ENCODE peak calls at places on chromosomes 16 and 17, in seven cellular contexts. B, A, K, W, M, T and V are unnamed samples.

GRCh38 chr16:57738844-57739243 is 3.3 kb downstream of the KATNB1 start:
- DNase-seq in B (no peak), A (no peak), K (no peak), W (no peak), M (no peak), T (no peak), V (no peak)

GRCh38 chr17:60579090-60579489 is 20.9 kb upstream of the PPM1D start:
- DNase-seq in B (no peak), A (no peak), K (peak), W (no peak), M (no peak), T (no peak), V (no peak)

GRCh38 chr16:11896776-11897175 is 19.0 kb downstream of the GSPT1 start:
- DNase-seq in B (no peak), A (no peak), K (peak), W (no peak), M (no peak), T (peak), V (no peak)

GRCh38 chr16:14344292-14344691 is 273.2 kb downstream of the MRTFB start:
- DNase-seq in B (no peak), A (no peak), K (no peak), W (no peak), M (no peak), T (no peak), V (no peak)

GRCh38 chr16:57305159-57305811 is 20.8 kb upstream of the PLLP start:
- DNase-seq in B (no peak), A (no peak), K (no peak), W (no peak), M (no peak), T (no peak), V (no peak)

GRCh38 chr17:67569873-67570272 is 147.9 kb upstream of the NOL11 start:
- DNase-seq in B (no peak), A (no peak), K (no peak), W (no peak), M (no peak), T (no peak), V (no peak)

GRCh38 chr16:30659507-30660423 is 1.5 kb downstream of the FBRS start:
- DNase-seq in B (no peak), A (no peak), K (peak), W (peak), M (peak), T (no peak), V (peak)

GRCh38 chr17:66255112-66255511 is 25.9 kb upstream of the APOH start:
- DNase-seq in B (peak), A (no peak), K (peak), W (no peak), M (no peak), T (peak), V (peak)

GRCh38 chr17:74202879-74203432 is 522 bp upstream of the RPL38 start:
- DNase-seq in B (no peak), A (no peak), K (no peak), W (no peak), M (no peak), T (no peak), V (peak)

GRCh38 chr16:73879621-73880020 is 417.0 kb upstream of the PSMD7 start:
- DNase-seq in B (no peak), A (no peak), K (no peak), W (no peak), M (no peak), T (no peak), V (no peak)

GRCh38 chr17:32731556-32732295 is 145.2 kb downstream of the MYO1D start:
- DNase-seq in B (no peak), A (no peak), K (no peak), W (no peak), M (no peak), T (no peak), V (peak)

GRCh38 chr16:70700101-70701020 is 14.5 kb upstream of the MTSS2 start:
- DNase-seq in B (peak), A (peak), K (no peak), W (no peak), M (no peak), T (no peak), V (no peak)

GRCh38 chr16:14510939-14511797 is 118.9 kb downstream of the PARN start:
- DNase-seq in B (no peak), A (no peak), K (peak), W (no peak), M (no peak), T (peak), V (no peak)

GRCh38 chr16:57627184-57627871 is 1.1 kb upstream of the ADGRG1 start:
- DNase-seq in B (no peak), A (no peak), K (peak), W (peak), M (no peak), T (peak), V (no peak)

GRCh38 chr17:70040336-70040735 is 34.7 kb upstream of the KCNJ16 start:
- DNase-seq in B (no peak), A (no peak), K (no peak), W (no peak), M (no peak), T (no peak), V (no peak)

GRCh38 chr17:78839762-78840529 is 668 bp downstream of the USP36 start:
- DNase-seq in B (no peak), A (no peak), K (peak), W (peak), M (peak), T (peak), V (peak)

GRCh38 chr16:22307838-22308237 is 10.6 kb downstream of the POLR3E start:
- DNase-seq in B (no peak), A (no peak), K (no peak), W (no peak), M (no peak), T (no peak), V (no peak)

GRCh38 chr16:50202926-50203624 is 50.0 kb downstream of the TENT4B start:
- DNase-seq in B (no peak), A (no peak), K (peak), W (no peak), M (no peak), T (peak), V (no peak)

GRCh38 chr17:81512984-81513668 is 527 bp upstream of the ACTG1 start:
- DNase-seq in B (peak), A (no peak), K (peak), W (peak), M (peak), T (no peak), V (no peak)

GRCh38 chr17:44924107-44924544 is 8.8 kb upstream of the GFAP start:
- DNase-seq in B (no peak), A (no peak), K (no peak), W (no peak), M (no peak), T (no peak), V (peak)

GRCh38 chr17:66652840-66653507 is 181.9 kb upstream of the CACNG5 start:
- DNase-seq in B (no peak), A (no peak), K (no peak), W (no peak), M (no peak), T (no peak), V (no peak)

GRCh38 chr17:80092959-80093358 is 8.4 kb upstream of the GAA start:
- DNase-seq in B (no peak), A (no peak), K (no peak), W (no peak), M (no peak), T (no peak), V (no peak)

GRCh38 chr16:63613701-63614100 is 1508.2 kb downstream of the CDH11 start:
- DNase-seq in B (no peak), A (no peak), K (peak), W (no peak), M (no peak), T (no peak), V (no peak)

GRCh38 chr16:11386791-11387546 is 41.7 kb downstream of the RMI2 start:
- DNase-seq in B (no peak), A (no peak), K (peak), W (peak), M (no peak), T (no peak), V (peak)

GRCh38 chr17:50102164-50102991 is 7.2 kb downstream of the PDK2 start:
- DNase-seq in B (no peak), A (no peak), K (peak), W (no peak), M (peak), T (no peak), V (no peak)

GRCh38 chr17:8069587-8069860 is 18.0 kb downstream of the ALOX12B start:
- DNase-seq in B (no peak), A (no peak), K (no peak), W (no peak), M (no peak), T (no peak), V (no peak)

GRCh38 chr16:87896924-87897562 is 27.7 kb upstream of the SLC7A5 start:
- DNase-seq in B (no peak), A (no peak), K (no peak), W (no peak), M (no peak), T (no peak), V (no peak)

GRCh38 chr17:14736631-14737030 is 435.8 kb downstream of the HS3ST3B1 start:
- DNase-seq in B (no peak), A (no peak), K (no peak), W (no peak), M (no peak), T (no peak), V (no peak)

GRCh38 chr17:57519199-57519598 is 225.9 kb downstream of the CCDC182 start:
- DNase-seq in B (no peak), A (no peak), K (no peak), W (peak), M (no peak), T (peak), V (peak)

GRCh38 chr16:69187891-69188451 is 1.0 kb downstream of the SNTB2 start:
- DNase-seq in B (no peak), A (no peak), K (peak), W (peak), M (no peak), T (no peak), V (peak)

GRCh38 chr17:79246226-79246794 is 171.7 kb downstream of the ENGASE start:
- DNase-seq in B (no peak), A (no peak), K (no peak), W (peak), M (no peak), T (no peak), V (no peak)

GRCh38 chr17:18246880-18247612 is 11.5 kb downstream of the FLII start:
- DNase-seq in B (no peak), A (no peak), K (peak), W (peak), M (peak), T (no peak), V (peak)

GRCh38 chr17:8163978-8164814 is 1.4 kb upstream of the VAMP2 start:
- DNase-seq in B (peak), A (peak), K (no peak), W (peak), M (peak), T (no peak), V (no peak)